ENCODE peak calls at places on chromosomes 1 and 21, in ten cellular contexts. Q, X, Y, M, L, S, I, V, D and N are unnamed samples.

GRCh38 chr1:67347688-67348472 is 40.2 kb downstream of the IL12RB2 start:
- DNase-seq in I (no peak), X (peak; percentile 11), S (peak; percentile 29), M (peak; percentile 12), Q (peak; percentile 85), Y (peak; percentile 51), D (no peak), L (no peak), V (peak; percentile 16), N (peak; percentile 63)

GRCh38 chr21:44927587-44928461 is 7.1 kb upstream of the ITGB2 start:
- DNase-seq in Q (peak; percentile 84), L (peak; percentile 83), V (no peak), S (no peak), X (peak; percentile 65), I (no peak), D (peak; percentile 88), Y (no peak), M (peak; percentile 54), N (no peak)

GRCh38 chr1:46996659-46997281 is 26.7 kb upstream of the CYP4X1 start:
- DNase-seq in I (no peak), V (no peak), X (no peak), S (no peak), L (no peak), Y (no peak), M (no peak), Q (peak; percentile 6), D (no peak), N (no peak)

GRCh38 chr21:33857846-33858671 is 57.5 kb downstream of the ATP5PO start:
- DNase-seq in X (no peak), M (no peak), I (no peak), L (no peak), S (no peak), Y (no peak), V (no peak), D (no peak), Q (no peak), N (peak; percentile 66)

GRCh38 chr1:83958704-83959103 is 40.2 kb downstream of the TTLL7 start:
- DNase-seq in S (no peak), V (no peak), D (no peak), Q (no peak), M (no peak), Y (no peak), L (no peak), I (no peak), X (no peak), N (no peak)

GRCh38 chr1:52707927-52708655 is 9.9 kb upstream of the COA7 start:
- DNase-seq in Y (no peak), X (no peak), I (no peak), S (no peak), M (no peak), V (no peak), L (no peak), D (no peak), Q (peak; percentile 58), N (no peak)

GRCh38 chr1:58597991-58598390 is 20.9 kb upstream of the TACSTD2 start:
- DNase-seq in M (no peak), S (no peak), Q (no peak), I (no peak), L (no peak), D (no peak), X (no peak), V (no peak), Y (no peak), N (no peak)

GRCh38 chr1:116508984-116509980 is 61.5 kb downstream of the CD58 start:
- DNase-seq in V (no peak), Y (no peak), I (no peak), Q (peak; percentile 99), S (peak; percentile 47), M (peak; percentile 52), L (no peak), D (no peak), X (no peak), N (no peak)

GRCh38 chr1:172581779-172582178 is 48.8 kb downstream of the SUCO start:
- DNase-seq in V (no peak), Q (no peak), M (no peak), X (no peak), S (no peak), D (no peak), Y (no peak), I (no peak), L (no peak), N (no peak)